ENCODE peak calls at places on chromosome 4, in ten cellular contexts. J, D, T, U, G, R, V, C, I and B are unnamed samples.

GRCh38 chr4:46442963-46443362 is 53.0 kb upstream of the GABRA2 start:
- DNase-seq in D (no peak), C (peak; percentile 65), V (no peak), I (no peak), R (peak; percentile 66), J (no peak), T (no peak), G (no peak), U (no peak), B (no peak)

GRCh38 chr4:122917731-122918130 is 4.7 kb downstream of the NUDT6 start:
- DNase-seq in V (peak; percentile 41), C (peak; percentile 28), R (no peak), U (no peak), J (no peak), T (no peak), D (no peak), I (no peak), G (no peak), B (no peak)

GRCh38 chr4:128322986-128323385 is 35.4 kb upstream of the PGRMC2 start:
- DNase-seq in U (no peak), G (no peak), R (peak; percentile 85), T (no peak), V (peak; percentile 88), D (no peak), I (no peak), J (no peak), C (peak; percentile 89), B (no peak)

GRCh38 chr4:10459305-10459704 is 2.1 kb upstream of the ZNF518B start:
- DNase-seq in D (no peak), V (no peak), I (no peak), U (no peak), R (no peak), J (no peak), G (no peak), C (no peak), T (no peak), B (no peak)

GRCh38 chr4:17578482-17578891 is 1.5 kb downstream of the LAP3 start:
- DNase-seq in R (no peak), D (no peak), J (no peak), V (no peak), U (peak; percentile 24), T (no peak), G (no peak), C (peak; percentile 7), I (peak; percentile 8), B (no peak)

GRCh38 chr4:165844151-165844550 is 28.9 kb upstream of the TLL1 start:
- DNase-seq in J (no peak), I (peak; percentile 10), D (no peak), C (no peak), G (no peak), T (no peak), V (no peak), U (no peak), R (no peak), B (no peak)

GRCh38 chr4:146407669-146408084 is 114.1 kb downstream of the SLC10A7 start:
- DNase-seq in C (peak; percentile 29), R (peak; percentile 3), G (no peak), J (no peak), I (no peak), D (no peak), V (peak; percentile 5), U (no peak), T (no peak), B (no peak)

GRCh38 chr4:36053931-36054330 is 190.4 kb downstream of the ARAP2 start:
- DNase-seq in D (no peak), C (no peak), T (no peak), V (no peak), I (no peak), R (peak; percentile 14), U (no peak), G (no peak), J (no peak), B (no peak)

GRCh38 chr4:75980576-75980975 is 10.2 kb downstream of the SDAD1 start:
- DNase-seq in U (no peak), R (no peak), C (no peak), J (no peak), D (no peak), I (no peak), V (no peak), G (no peak), T (no peak), B (no peak)

GRCh38 chr4:26873391-26874026 is 12.9 kb downstream of the STIM2 start:
- DNase-seq in V (no peak), R (no peak), U (peak; percentile 49), J (no peak), T (no peak), C (no peak), D (no peak), I (no peak), G (no peak), B (no peak)

GRCh38 chr4:2950221-2950989 is 12.8 kb downstream of the NOP14 start:
- DNase-seq in T (no peak), J (peak; percentile 40), V (no peak), I (no peak), C (peak; percentile 59), G (no peak), U (no peak), D (no peak), R (no peak), B (no peak)
- H3K36me3 ChIP-seq in T (no peaks in the 10 kb centered on the region), J (peaks cover 18% of the 10 kb centered on the region), V (peaks cover 58% of the 10 kb centered on the region), I (peaks cover 39% of the 10 kb centered on the region), C (peaks cover 67% of the 10 kb centered on the region), G (peaks cover 61% of the 10 kb centered on the region), U (peaks cover 38% of the 10 kb centered on the region), D (peaks cover 41% of the 10 kb centered on the region), R (peaks cover 48% of the 10 kb centered on the region), B (peaks cover 45% of the 10 kb centered on the region)

GRCh38 chr4:151774324-151774723 is 13.5 kb upstream of the GATB start:
- DNase-seq in G (no peak), J (no peak), R (no peak), C (no peak), T (no peak), D (no peak), V (no peak), I (no peak), U (no peak), B (no peak)

GRCh38 chr4:151772322-151772721 is 11.5 kb upstream of the GATB start:
- DNase-seq in V (no peak), D (no peak), R (no peak), U (no peak), I (no peak), C (no peak), J (no peak), G (no peak), T (no peak), B (no peak)

GRCh38 chr4:151770154-151770553 is 9.3 kb upstream of the GATB start:
- DNase-seq in D (no peak), T (no peak), I (no peak), R (no peak), C (no peak), V (no peak), J (no peak), U (no peak), G (no peak), B (no peak)

GRCh38 chr4:151768835-151769234 is 8.0 kb upstream of the GATB start:
- DNase-seq in R (no peak), T (no peak), C (no peak), D (peak; percentile 29), V (no peak), G (no peak), J (no peak), I (no peak), U (no peak), B (no peak)

DNA sequence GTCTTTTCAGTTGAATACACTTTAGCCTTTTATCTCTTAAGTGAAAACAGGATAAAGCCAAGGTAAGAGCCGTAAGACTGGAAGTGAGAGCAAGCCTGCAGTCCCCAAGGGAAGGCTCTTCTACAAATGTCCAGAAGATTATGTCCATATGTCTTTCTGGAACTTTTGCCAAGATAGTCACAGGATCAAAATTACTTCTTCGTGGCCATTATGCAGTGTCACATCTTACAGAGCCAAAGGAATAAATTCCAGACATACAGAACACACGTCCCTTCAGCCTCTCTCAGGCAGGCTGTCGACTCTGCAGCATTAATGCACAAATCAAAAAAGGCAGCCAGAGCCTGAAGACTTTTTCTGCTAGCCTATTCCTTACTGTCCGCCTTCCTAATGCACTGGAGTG is 10.9 kb upstream of the GATB start:
- DNase-seq in R (no peak), C (no peak), G (no peak), I (no peak), D (no peak), U (no peak), T (no peak), J (no peak), V (peak; percentile 19), B (no peak)
- H3K4me3 ChIP-seq in R (no peak overlapping the region), C (no peak overlapping the region), G (no peak overlapping the region), I (no peak overlapping the region), D (no peak overlapping the region), U (no peak overlapping the region), T (no peak overlapping the region), J (no peak overlapping the region), V (no peak overlapping the region), B (no peak overlapping the region)

DNA sequence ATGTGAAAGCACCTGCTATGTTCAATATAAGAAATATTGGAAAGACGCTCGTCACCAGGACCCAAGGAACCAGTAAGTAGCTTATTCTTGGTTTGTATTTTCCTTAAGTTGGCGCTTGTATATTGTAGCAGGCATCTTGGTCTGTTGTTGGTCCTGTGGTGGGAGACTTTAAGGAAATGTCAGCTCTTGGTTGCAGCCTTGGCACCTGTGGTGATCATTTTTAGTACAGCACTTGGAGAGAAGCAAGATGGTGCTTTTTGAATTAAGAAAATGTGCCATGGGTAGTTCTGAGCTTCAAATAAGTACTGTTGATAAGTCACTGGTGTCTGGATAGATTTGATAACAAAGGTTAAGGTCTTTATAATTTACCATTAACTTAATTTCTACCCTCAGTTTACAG is 1.1 kb downstream of the RPS3A start:
- DNase-seq in I (no peak), R (no peak), C (no peak), G (no peak), J (no peak), D (no peak), V (no peak), U (no peak), T (no peak), B (no peak)
- H3K36me3 ChIP-seq in I (peaks cover 14% of the 10 kb centered on the region), R (peaks cover 38% of the 10 kb centered on the region), C (peaks cover 25% of the 10 kb centered on the region), G (peaks cover 36% of the 10 kb centered on the region), J (peaks cover 6% of the 10 kb centered on the region), D (peaks cover 11% of the 10 kb centered on the region), V (peaks cover 45% of the 10 kb centered on the region), U (peaks cover 9% of the 10 kb centered on the region), T (no peaks in the 10 kb centered on the region), B (peaks cover 14% of the 10 kb centered on the region)

GRCh38 chr4:185532327-185532726 is 3.0 kb downstream of the PDLIM3 start:
- DNase-seq in V (no peak), T (no peak), R (no peak), C (no peak), D (no peak), I (no peak), J (no peak), U (no peak), G (no peak), B (no peak)

GRCh38 chr4:185535818-185536729 is 767 bp upstream of the PDLIM3 start:
- DNase-seq in C (no peak), I (no peak), V (peak; percentile 45), U (no peak), R (peak; percentile 17), T (no peak), G (peak; percentile 30), D (peak; percentile 68), J (peak; percentile 62), B (no peak)

GRCh38 chr4:185534534-185534849 is 815 bp downstream of the PDLIM3 start:
- DNase-seq in V (no peak), R (no peak), D (no peak), G (no peak), C (no peak), U (no peak), J (no peak), I (no peak), T (no peak), B (no peak)

GRCh38 chr4:185534850-185535761 is at the start of gene PDLIM3:
- DNase-seq in C (peak; percentile 30), J (peak; percentile 94), V (peak; percentile 51), I (no peak), T (peak; percentile 60), U (peak; percentile 28), G (peak; percentile 91), D (peak; percentile 87), R (peak; percentile 15), B (no peak)

GRCh38 chr4:185532795-185533324 is 2.4 kb downstream of the PDLIM3 start:
- DNase-seq in D (no peak), J (no peak), I (no peak), C (no peak), U (no peak), G (no peak), R (no peak), V (no peak), T (no peak), B (no peak)
- H3K4me3 ChIP-seq in D (peak overlapping the region; percentile 86), J (peak overlapping the region; percentile 90), I (no peak overlapping the region), C (no peak overlapping the region), U (no peak overlapping the region), G (no peak overlapping the region), R (no peak overlapping the region), V (no peak overlapping the region), T (no peak overlapping the region), B (no peak overlapping the region)